ENCODE peak calls at places on chromosomes 13 and 19, in eight cellular contexts. W is colonic mucosa; I is CD8-positive, alpha-beta memory T cell; V is IMR-90; P is BE2C; M is aorta; N is upper lobe of right lung; H is heart left ventricle. B is an unnamed sample.
A peak's percentile ranks its signal among the peaks of the same experiment; 100 is the strongest.

GRCh38 chr19:34345934-34346333 is 19.1 kb upstream of the GPI start:
- DNase-seq in W (peak; percentile 81), I (peak; percentile 56), V (peak; percentile 63), P (peak; percentile 86), M (peak; percentile 86), N (peak; percentile 76), H (peak; percentile 67), B (peak; percentile 83)

GRCh38 chr19:54937926-54938325 is 9.4 kb downstream of the NLRP7 start:
- DNase-seq in W (no peak), I (no peak), V (no peak), P (no peak), M (no peak), N (no peak), H (no peak), B (no peak)

GRCh38 chr13:67493835-67494234 is 263.7 kb upstream of the PCDH9 start:
- DNase-seq in W (no peak), I (no peak), V (no peak), P (no peak), M (no peak), N (no peak), H (no peak), B (no peak)

GRCh38 chr13:22789916-22790315 is 390.9 kb upstream of the SGCG start:
- DNase-seq in W (no peak), I (no peak), V (no peak), P (no peak), M (no peak), N (no peak), H (no peak), B (no peak)

GRCh38 chr13:50156722-50157121 is 141.5 kb downstream of the KCNRG start:
- DNase-seq in W (no peak), I (no peak), V (no peak), P (no peak), M (no peak), N (no peak), H (no peak), B (no peak)

GRCh38 chr19:29193116-29193515 is 19.8 kb downstream of the UQCRFS1 start:
- DNase-seq in W (no peak), I (no peak), V (no peak), P (no peak), M (no peak), N (no peak), H (no peak), B (no peak)

GRCh38 chr19:13972368-13973155 is 20.3 kb downstream of the DCAF15 start:
- DNase-seq in W (no peak), I (no peak), V (no peak), P (no peak), M (peak; percentile 67), N (no peak), H (no peak), B (no peak)

GRCh38 chr13:32650705-32651311 is 64.6 kb downstream of the PDS5B start:
- DNase-seq in W (peak; percentile 62), I (peak; percentile 28), V (peak; percentile 75), P (peak; percentile 67), M (no peak), N (no peak), H (peak; percentile 41), B (no peak)

GRCh38 chr13:32314968-32315254 is 252 bp downstream of the ZAR1L start:
- DNase-seq in W (peak; percentile 33), I (peak; percentile 50), V (peak; percentile 44), P (peak; percentile 17), M (no peak), N (no peak), H (peak; percentile 41), B (no peak)

GRCh38 chr13:72508392-72508791 is 219.0 kb downstream of the MZT1 start:
- DNase-seq in W (no peak), I (no peak), V (no peak), P (peak; percentile 57), M (no peak), N (no peak), H (no peak), B (no peak)

GRCh38 chr19:58578430-58578925 is 5.3 kb upstream of the MZF1 start:
- DNase-seq in W (no peak), I (no peak), V (no peak), P (no peak), M (no peak), N (no peak), H (no peak), B (no peak)

GRCh38 chr19:14843169-14843568 is 5.6 kb downstream of the OR7A10 start:
- DNase-seq in W (no peak), I (no peak), V (no peak), P (no peak), M (no peak), N (no peak), H (no peak), B (no peak)

GRCh38 chr19:2524840-2525723 is 49.2 kb downstream of the GADD45B start:
- DNase-seq in W (no peak), I (no peak), V (peak; percentile 75), P (peak; percentile 45), M (peak; percentile 93), N (no peak), H (peak; percentile 56), B (no peak)

GRCh38 chr13:36919833-36920611 is at the start of gene SMAD9:
- DNase-seq in W (peak; percentile 64), I (no peak), V (peak; percentile 67), P (peak; percentile 91), M (peak; percentile 95), N (peak; percentile 91), H (peak; percentile 85), B (no peak)

GRCh38 chr19:648904-649733 is 9.4 kb downstream of the FGF22 start:
- DNase-seq in W (no peak), I (no peak), V (no peak), P (no peak), M (no peak), N (no peak), H (no peak), B (peak; percentile 67)
- H3K36me3 ChIP-seq in W (peaks cover 14% of the 10 kb centered on the region), I (peaks cover 14% of the 10 kb centered on the region), V (peaks cover 58% of the 10 kb centered on the region), P (peaks cover 81% of the 10 kb centered on the region), M (peaks cover 5% of the 10 kb centered on the region), N (peaks cover 74% of the 10 kb centered on the region), H (peaks cover 5% of the 10 kb centered on the region), B (peaks cover 99% of the 10 kb centered on the region)

GRCh38 chr19:6263306-6264076 is 16.3 kb downstream of the MLLT1 start:
- DNase-seq in W (no peak), I (no peak), V (peak; percentile 38), P (no peak), M (peak; percentile 61), N (no peak), H (no peak), B (no peak)
- H3K36me3 ChIP-seq in W (no peaks in the 10 kb centered on the region), I (peaks cover 9% of the 10 kb centered on the region), V (peaks cover 55% of the 10 kb centered on the region), P (peaks cover 77% of the 10 kb centered on the region), M (no peaks in the 10 kb centered on the region), N (peaks cover 59% of the 10 kb centered on the region), H (no peaks in the 10 kb centered on the region), B (peaks cover 98% of the 10 kb centered on the region)

GRCh38 chr13:45538382-45538781 is 73.6 kb downstream of the COG3 start:
- DNase-seq in W (no peak), I (no peak), V (no peak), P (no peak), M (no peak), N (no peak), H (no peak), B (no peak)

GRCh38 chr13:45536224-45536623 is 71.5 kb downstream of the COG3 start:
- DNase-seq in W (no peak), I (no peak), V (no peak), P (no peak), M (no peak), N (no peak), H (no peak), B (no peak)

GRCh38 chr13:45537506-45537905 is 72.8 kb downstream of the COG3 start:
- DNase-seq in W (no peak), I (no peak), V (peak; percentile 77), P (no peak), M (no peak), N (no peak), H (no peak), B (no peak)

GRCh38 chr13:45529758-45530157 is 65.0 kb downstream of the COG3 start:
- DNase-seq in W (no peak), I (no peak), V (no peak), P (no peak), M (no peak), N (no peak), H (no peak), B (no peak)

DNA sequence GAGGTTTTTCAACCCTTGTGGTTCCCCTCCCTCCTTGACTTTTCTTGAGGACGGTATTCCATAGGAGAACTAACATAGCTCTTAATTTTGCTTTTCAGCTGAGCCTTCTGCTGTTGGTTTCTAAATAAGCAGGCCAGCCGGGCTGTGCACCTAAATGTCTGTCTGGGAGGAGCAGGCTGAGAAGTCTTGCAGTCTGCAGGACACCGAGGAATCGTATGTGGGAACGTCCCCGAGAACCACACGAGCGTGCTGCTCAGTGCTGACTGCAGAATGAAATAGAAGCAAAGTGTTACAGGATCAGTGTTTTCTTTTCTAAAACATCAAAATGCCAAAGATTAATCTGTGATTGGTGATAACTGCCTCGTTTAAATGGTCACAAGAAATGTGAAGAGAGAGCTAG is 69.9 kb downstream of the COG3 start:
- DNase-seq in W (no peak), I (no peak), V (no peak), P (no peak), M (no peak), N (no peak), H (no peak), B (no peak)
- H3K36me3 ChIP-seq in W (peaks cover 20% of the 10 kb centered on the region), I (peaks cover 29% of the 10 kb centered on the region), V (peaks cover 38% of the 10 kb centered on the region), P (peaks cover 34% of the 10 kb centered on the region), M (peaks cover 20% of the 10 kb centered on the region), N (peaks cover 63% of the 10 kb centered on the region), H (peaks cover 32% of the 10 kb centered on the region), B (no peaks in the 10 kb centered on the region)

GRCh38 chr19:17165715-17166114 is 49.4 kb upstream of the USE1 start:
- DNase-seq in W (no peak), I (no peak), V (no peak), P (no peak), M (no peak), N (no peak), H (no peak), B (no peak)

GRCh38 chr19:17172624-17173345 is 42.4 kb upstream of the USE1 start:
- DNase-seq in W (no peak), I (no peak), V (no peak), P (no peak), M (no peak), N (no peak), H (no peak), B (no peak)

GRCh38 chr19:17171874-17172273 is 43.3 kb upstream of the USE1 start:
- DNase-seq in W (no peak), I (no peak), V (no peak), P (no peak), M (no peak), N (no peak), H (no peak), B (no peak)

DNA sequence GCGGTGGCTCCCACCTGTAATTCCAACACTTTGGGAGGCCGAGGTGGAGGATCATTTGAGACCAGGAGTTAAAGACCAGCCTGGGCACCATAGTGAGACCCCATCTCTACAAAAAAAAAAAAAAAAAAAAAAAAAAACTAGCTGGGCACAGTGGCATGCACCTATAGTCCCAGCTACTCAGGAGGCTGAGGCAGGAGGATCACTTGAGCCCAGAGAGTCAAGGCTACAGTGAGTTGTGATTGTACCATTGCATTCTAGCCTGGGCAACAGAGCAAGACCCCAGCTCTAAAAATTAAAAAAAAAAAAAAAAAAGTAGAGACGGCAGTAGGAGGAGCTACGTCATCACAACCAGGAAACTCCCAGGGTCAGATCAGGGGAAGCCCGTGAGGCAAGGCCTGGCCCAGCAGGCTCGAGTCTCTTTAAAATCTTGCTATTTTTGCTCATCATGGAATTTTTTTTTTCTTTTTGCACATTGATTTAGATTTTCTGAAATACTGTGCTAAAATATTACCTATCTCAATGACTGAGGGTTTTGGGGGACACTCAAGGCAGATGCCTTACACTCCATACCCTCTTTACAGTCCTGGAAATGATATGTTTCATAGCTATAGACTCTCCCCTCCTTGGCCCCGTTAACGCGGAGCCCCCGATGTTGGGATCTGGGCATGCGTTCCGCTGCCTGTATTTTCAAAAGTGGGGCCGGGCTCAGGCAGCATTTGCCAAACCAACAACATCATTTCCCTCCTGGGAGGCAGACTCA is 44.4 kb upstream of the USE1 start:
- DNase-seq in W (no peak), I (no peak), V (no peak), P (no peak), M (no peak), N (no peak), H (no peak), B (no peak)
- H3K36me3 ChIP-seq in W (peaks cover 9% of the 10 kb centered on the region), I (peaks cover 36% of the 10 kb centered on the region), V (peaks cover 66% of the 10 kb centered on the region), P (peaks cover 20% of the 10 kb centered on the region), M (peaks cover 7% of the 10 kb centered on the region), N (peaks cover 98% of the 10 kb centered on the region), H (peaks cover 18% of the 10 kb centered on the region), B (peaks cover 100% of the 10 kb centered on the region)